ENCODE peak calls at places on chromosomes 12 and 14, in ten cellular contexts. C, D, Z, E, T, X, J, Y, B and F are unnamed samples.
A peak's percentile ranks its signal among the peaks of the same experiment; 100 is the strongest.

GRCh38 chr14:73295198-73295796 is 58.0 kb downstream of the PAPLN start:
- DNase-seq in C (peak; percentile 59), D (peak; percentile 31), Z (no peak), E (peak; percentile 60), T (peak; percentile 13), X (peak; percentile 55), J (no peak), Y (no peak), B (peak; percentile 35), F (no peak)

GRCh38 chr14:74962059-74962458 is 6.7 kb upstream of the PGF start:
- DNase-seq in C (no peak), D (no peak), Z (no peak), E (no peak), T (no peak), X (no peak), J (no peak), Y (no peak), B (no peak), F (no peak)

GRCh38 chr14:101130861-101131260 is 227.3 kb upstream of the RTL1 start:
- DNase-seq in C (no peak), D (no peak), Z (no peak), E (no peak), T (no peak), X (no peak), J (no peak), Y (no peak), B (no peak), F (no peak)

GRCh38 chr12:116002890-116003536 is 274.5 kb downstream of the MED13L start:
- DNase-seq in C (peak; percentile 66), D (peak; percentile 8), Z (no peak), E (no peak), T (no peak), X (no peak), J (no peak), Y (no peak), B (peak; percentile 49), F (no peak)

GRCh38 chr12:118189761-118190181 is 53.8 kb downstream of the PEBP1 start:
- DNase-seq in C (peak; percentile 83), D (peak; percentile 82), Z (peak; percentile 58), E (no peak), T (peak; percentile 16), X (no peak), J (peak; percentile 19), Y (no peak), B (peak; percentile 67), F (peak; percentile 48)

GRCh38 chr12:108888031-108888430 is 8.1 kb downstream of the DAO start:
- DNase-seq in C (no peak), D (no peak), Z (no peak), E (no peak), T (no peak), X (no peak), J (no peak), Y (no peak), B (no peak), F (no peak)

GRCh38 chr12:116466536-116466935 is 92.6 kb upstream of the MAP1LC3B2 start:
- DNase-seq in C (peak; percentile 17), D (peak; percentile 69), Z (no peak), E (no peak), T (no peak), X (no peak), J (no peak), Y (no peak), B (peak; percentile 56), F (no peak)

GRCh38 chr14:105213396-105213795 is 32.3 kb upstream of the NUDT14 start:
- DNase-seq in C (no peak), D (no peak), Z (no peak), E (no peak), T (no peak), X (no peak), J (no peak), Y (no peak), B (no peak), F (no peak)

GRCh38 chr14:59358774-59359173 is 106.4 kb downstream of the GPR135 start:
- DNase-seq in C (no peak), D (no peak), Z (no peak), E (no peak), T (no peak), X (no peak), J (no peak), Y (peak; percentile 52), B (no peak), F (no peak)

GRCh38 chr14:59363545-59364226 is 101.5 kb downstream of the GPR135 start:
- DNase-seq in C (peak; percentile 58), D (peak; percentile 42), Z (no peak), E (no peak), T (no peak), X (no peak), J (no peak), Y (no peak), B (no peak), F (no peak)

GRCh38 chr14:59359451-59360124 is 105.6 kb downstream of the GPR135 start:
- DNase-seq in C (peak; percentile 49), D (no peak), Z (no peak), E (no peak), T (no peak), X (no peak), J (no peak), Y (no peak), B (peak; percentile 23), F (no peak)

GRCh38 chr14:59362533-59362932 is 102.6 kb downstream of the GPR135 start:
- DNase-seq in C (peak; percentile 42), D (peak; percentile 79), Z (no peak), E (no peak), T (no peak), X (no peak), J (no peak), Y (no peak), B (no peak), F (no peak)

DNA sequence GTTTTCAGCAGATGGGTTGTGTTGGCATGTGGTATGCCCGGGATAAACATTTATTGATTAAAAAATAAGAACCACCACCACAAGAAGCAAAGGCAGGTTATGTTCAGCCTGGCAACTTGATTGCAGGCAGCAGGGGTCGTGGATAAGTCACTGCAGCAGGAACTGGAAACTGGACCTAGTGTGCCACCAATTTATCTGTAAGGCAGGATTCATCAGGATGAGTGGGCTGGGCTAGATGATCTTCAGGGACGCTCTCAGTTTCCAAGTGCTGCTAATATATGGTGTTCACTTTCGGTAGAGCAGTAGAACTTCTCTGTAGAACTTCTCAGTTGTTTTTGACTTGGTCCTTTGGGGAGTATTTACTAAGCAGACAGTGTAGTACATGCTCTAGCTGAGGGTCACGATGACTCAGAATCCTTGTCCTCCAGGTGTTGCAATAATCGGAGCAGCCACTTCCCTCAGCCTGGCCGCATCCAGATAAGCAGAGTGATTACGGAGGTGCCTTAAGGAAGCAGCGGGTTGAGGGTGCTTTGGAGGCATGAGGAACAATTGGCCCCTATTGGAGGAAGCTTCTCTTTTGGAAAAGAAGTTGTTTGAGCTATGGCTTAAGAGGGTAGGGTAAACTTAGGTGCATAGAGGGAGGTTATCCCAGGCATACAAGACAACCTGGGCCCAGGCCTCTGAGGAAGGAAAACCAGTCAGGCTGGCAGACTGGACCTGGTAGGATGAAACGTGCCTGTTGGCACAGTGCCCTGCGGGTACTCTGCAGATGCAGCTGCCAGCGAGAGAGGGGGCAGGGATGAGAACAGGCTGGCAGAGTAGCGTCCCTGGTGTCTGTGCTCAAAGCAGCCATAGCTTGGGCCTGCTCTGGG is 104.0 kb downstream of the GPR135 start:
- DNase-seq in C (peak; percentile 96), D (peak; percentile 82), Z (peak; percentile 53), E (peak; percentile 22), T (peak; percentile 71), X (no peak), J (peak; percentile 80), Y (peak; percentile 67), B (peak; percentile 43), F (no peak)
- TF ChIP-seq CTCF in C (no peak), D (no peak), Z (no peak), E (no peak), T (no peak), X (no peak), J (no peak), Y (no peak), B (no peak), F (no peak)

GRCh38 chr12:17591113-17591512 is 498.9 kb downstream of the RERGL start:
- DNase-seq in C (no peak), D (no peak), Z (no peak), E (no peak), T (no peak), X (no peak), J (no peak), Y (no peak), B (no peak), F (no peak)

GRCh38 chr12:17593715-17594406 is 496.1 kb downstream of the RERGL start:
- DNase-seq in C (no peak), D (no peak), Z (no peak), E (no peak), T (no peak), X (no peak), J (no peak), Y (no peak), B (no peak), F (no peak)

GRCh38 chr12:17592472-17592871 is 497.5 kb downstream of the RERGL start:
- DNase-seq in C (no peak), D (no peak), Z (no peak), E (no peak), T (no peak), X (no peak), J (no peak), Y (no peak), B (no peak), F (no peak)

DNA sequence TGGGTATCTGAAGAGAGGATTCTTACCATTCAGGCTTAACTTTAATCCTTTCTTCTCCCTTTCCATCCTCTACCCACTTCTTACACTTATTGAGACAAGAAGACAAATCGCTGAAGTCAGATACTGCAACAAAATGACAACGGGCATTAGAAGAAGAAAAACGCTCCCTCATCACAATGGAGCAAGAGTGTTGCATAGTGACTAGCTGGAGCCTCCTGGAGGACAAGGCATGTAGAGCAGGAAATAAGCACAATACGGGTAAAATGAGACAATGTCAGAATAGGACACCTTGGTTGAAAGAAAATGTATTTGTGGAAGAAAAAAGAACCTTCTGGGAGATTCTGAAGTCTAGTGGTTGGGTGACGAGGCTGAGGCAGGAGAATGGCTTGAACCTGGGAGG is 501.0 kb downstream of the RERGL start:
- DNase-seq in C (no peak), D (no peak), Z (no peak), E (no peak), T (no peak), X (no peak), J (no peak), Y (no peak), B (no peak), F (no peak)
- TF ChIP-seq CTCF in C (peak; percentile 6), D (no peak), Z (no peak), E (no peak), T (no peak), X (no peak), J (no peak), Y (no peak), B (peak; percentile 25), F (peak; percentile 58)

GRCh38 chr12:87661770-87662402 is 367.3 kb downstream of the C12orf50 start:
- DNase-seq in C (no peak), D (peak; percentile 3), Z (no peak), E (peak; percentile 5), T (no peak), X (no peak), J (no peak), Y (no peak), B (no peak), F (no peak)

GRCh38 chr12:87671757-87672156 is 357.4 kb downstream of the C12orf50 start:
- DNase-seq in C (no peak), D (no peak), Z (no peak), E (no peak), T (no peak), X (no peak), J (no peak), Y (no peak), B (peak; percentile 13), F (no peak)

GRCh38 chr12:87670448-87670847 is 358.8 kb downstream of the C12orf50 start:
- DNase-seq in C (no peak), D (no peak), Z (no peak), E (no peak), T (no peak), X (no peak), J (no peak), Y (no peak), B (no peak), F (no peak)

DNA sequence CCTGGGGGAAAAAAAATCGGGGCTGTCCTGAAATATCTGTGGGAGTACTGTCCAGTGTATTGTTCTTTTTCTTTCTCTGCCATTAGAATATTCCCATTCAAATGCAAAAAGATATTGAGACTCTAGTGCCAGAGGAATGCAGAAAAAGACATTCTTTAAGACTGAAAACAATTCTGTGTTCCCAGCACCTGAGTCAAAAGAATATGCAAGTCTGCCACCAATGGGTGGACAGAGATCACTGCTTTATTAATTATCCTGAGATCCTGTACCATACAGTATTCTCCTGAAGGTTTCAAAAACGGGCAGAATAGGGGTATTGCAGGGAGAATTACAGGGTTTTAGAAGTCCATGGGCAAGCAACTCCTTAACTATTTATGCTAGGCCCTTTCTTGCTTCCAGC is 361.8 kb downstream of the C12orf50 start:
- DNase-seq in C (peak; percentile 88), D (peak; percentile 35), Z (no peak), E (peak; percentile 4), T (no peak), X (no peak), J (no peak), Y (no peak), B (peak; percentile 16), F (no peak)
- TF ChIP-seq CTCF in C (peak; percentile 58), D (peak; percentile 39), Z (no peak), E (no peak), T (peak; percentile 44), X (no peak), J (peak; percentile 47), Y (no peak), B (no peak), F (no peak)

DNA sequence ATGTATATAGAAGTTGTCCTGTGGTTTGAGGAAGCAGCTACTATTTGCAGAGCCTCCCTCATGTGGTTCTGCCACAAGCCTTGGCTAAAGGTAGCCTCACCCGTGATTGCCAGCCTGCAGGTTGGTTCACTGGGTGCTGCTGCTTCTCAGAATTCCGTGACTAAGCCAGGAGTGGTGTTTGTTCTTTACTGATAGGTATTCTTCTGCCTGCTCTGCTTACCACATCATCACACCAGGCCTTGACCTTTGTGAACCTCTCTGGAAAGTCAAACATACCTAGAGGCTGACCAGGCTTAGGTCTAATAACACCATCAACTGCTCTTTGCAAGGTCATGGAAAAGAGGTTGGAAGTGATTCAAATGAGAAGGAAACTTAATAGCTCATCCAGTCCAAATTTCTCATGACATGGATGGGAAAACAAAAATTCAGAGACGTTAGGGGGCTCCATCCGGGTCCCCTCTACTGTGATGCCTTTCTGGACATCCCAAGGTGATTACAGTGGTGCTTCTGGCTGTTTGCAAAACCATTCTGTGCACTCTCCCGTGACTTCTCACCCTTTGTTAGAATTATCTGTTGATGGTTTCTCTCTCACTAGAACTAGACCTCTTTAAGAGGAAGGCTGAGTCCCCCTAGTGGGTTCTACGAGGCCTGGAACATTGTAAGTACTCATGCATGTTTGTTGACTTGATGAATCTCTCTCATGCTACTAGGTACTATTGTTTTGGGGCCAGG is 8.5 kb upstream of the SOCS2 start:
- DNase-seq in C (peak; percentile 86), D (peak; percentile 53), Z (no peak), E (no peak), T (no peak), X (peak; percentile 42), J (no peak), Y (no peak), B (peak; percentile 31), F (no peak)
- TF ChIP-seq CTCF in C (peak; percentile 78), D (peak; percentile 41), Z (no peak), E (no peak), T (no peak), X (peak; percentile 15), J (peak; percentile 29), Y (no peak), B (peak; percentile 41), F (no peak)